ENCODE peak calls at places on chromosomes 4 and X, in five cellular contexts. One of them, this sample, is unnamed.

GRCh38 chr4:80268081-80268823 is 1.8 kb downstream of the FGF5 start:
- DNase-seq in activated naive CD4-positive, alpha-beta T cell treated with anti-CD3 and anti-CD28 coated beads, Interleukin-2, amount 50 U/mL, for 16 hours: no peak
- DNase-seq in M059J: no peak
- DNase-seq in pancreas: no peak
- DNase-seq in naive thymus-derived CD4-positive, alpha-beta T cell: no peak
- DNase-seq in this sample: no peak

GRCh38 chrX:115560211-115560977 is 580 bp upstream of the PLS3 start:
- DNase-seq in M059J: peak; percentile 92
- DNase-seq in naive thymus-derived CD4-positive, alpha-beta T cell: no peak
- DNase-seq in pancreas: peak; percentile 18
- DNase-seq in activated naive CD4-positive, alpha-beta T cell treated with anti-CD3 and anti-CD28 coated beads, Interleukin-2, amount 50 U/mL, for 16 hours: no peak
- DNase-seq in this sample: no peak

GRCh38 chr4:158729716-158730559 is 6.7 kb upstream of the PPID start:
- DNase-seq in M059J: peak; percentile 66
- DNase-seq in naive thymus-derived CD4-positive, alpha-beta T cell: peak; percentile 26
- DNase-seq in pancreas: peak; percentile 73
- DNase-seq in activated naive CD4-positive, alpha-beta T cell treated with anti-CD3 and anti-CD28 coated beads, Interleukin-2, amount 50 U/mL, for 16 hours: peak; percentile 40
- DNase-seq in this sample: no peak

GRCh38 chr4:41301137-41301536 is 44.4 kb downstream of the UCHL1 start:
- DNase-seq in pancreas: no peak
- DNase-seq in M059J: no peak
- DNase-seq in naive thymus-derived CD4-positive, alpha-beta T cell: no peak
- DNase-seq in activated naive CD4-positive, alpha-beta T cell treated with anti-CD3 and anti-CD28 coated beads, Interleukin-2, amount 50 U/mL, for 16 hours: no peak
- DNase-seq in this sample: no peak

GRCh38 chr4:115113382-115114106 is at the start of gene NDST4:
- DNase-seq in pancreas: no peak
- DNase-seq in naive thymus-derived CD4-positive, alpha-beta T cell: no peak
- DNase-seq in M059J: peak; percentile 13
- DNase-seq in activated naive CD4-positive, alpha-beta T cell treated with anti-CD3 and anti-CD28 coated beads, Interleukin-2, amount 50 U/mL, for 16 hours: no peak
- DNase-seq in this sample: no peak

GRCh38 chr4:5460106-5460801 is 248.1 kb downstream of the EVC2 start:
- DNase-seq in M059J: no peak
- DNase-seq in naive thymus-derived CD4-positive, alpha-beta T cell: no peak
- DNase-seq in activated naive CD4-positive, alpha-beta T cell treated with anti-CD3 and anti-CD28 coated beads, Interleukin-2, amount 50 U/mL, for 16 hours: no peak
- DNase-seq in pancreas: peak; percentile 25
- DNase-seq in this sample: no peak

GRCh38 chrX:77167993-77168392 is 279.2 kb upstream of the FGF16 start:
- DNase-seq in activated naive CD4-positive, alpha-beta T cell treated with anti-CD3 and anti-CD28 coated beads, Interleukin-2, amount 50 U/mL, for 16 hours: no peak
- DNase-seq in M059J: peak; percentile 1
- DNase-seq in pancreas: no peak
- DNase-seq in naive thymus-derived CD4-positive, alpha-beta T cell: no peak
- DNase-seq in this sample: no peak

GRCh38 chr4:67723949-67724348 is 23.0 kb upstream of the UBA6 start:
- DNase-seq in naive thymus-derived CD4-positive, alpha-beta T cell: no peak
- DNase-seq in pancreas: no peak
- DNase-seq in activated naive CD4-positive, alpha-beta T cell treated with anti-CD3 and anti-CD28 coated beads, Interleukin-2, amount 50 U/mL, for 16 hours: no peak
- DNase-seq in M059J: peak; percentile 14
- DNase-seq in this sample: no peak

GRCh38 chrX:80021611-80022010 is 7.1 kb downstream of the TBX22 start:
- DNase-seq in pancreas: no peak
- DNase-seq in M059J: no peak
- DNase-seq in activated naive CD4-positive, alpha-beta T cell treated with anti-CD3 and anti-CD28 coated beads, Interleukin-2, amount 50 U/mL, for 16 hours: no peak
- DNase-seq in naive thymus-derived CD4-positive, alpha-beta T cell: no peak
- DNase-seq in this sample: no peak

GRCh38 chr4:71366776-71367175 is 28.0 kb downstream of the SLC4A4 start:
- DNase-seq in pancreas: no peak
- DNase-seq in M059J: no peak
- DNase-seq in activated naive CD4-positive, alpha-beta T cell treated with anti-CD3 and anti-CD28 coated beads, Interleukin-2, amount 50 U/mL, for 16 hours: no peak
- DNase-seq in naive thymus-derived CD4-positive, alpha-beta T cell: no peak
- DNase-seq in this sample: no peak

GRCh38 chr4:144868309-144868708 is 222.4 kb downstream of the HHIP start:
- DNase-seq in activated naive CD4-positive, alpha-beta T cell treated with anti-CD3 and anti-CD28 coated beads, Interleukin-2, amount 50 U/mL, for 16 hours: no peak
- DNase-seq in naive thymus-derived CD4-positive, alpha-beta T cell: no peak
- DNase-seq in pancreas: no peak
- DNase-seq in M059J: no peak
- DNase-seq in this sample: no peak

GRCh38 chrX:47723689-47724088 is 64.7 kb upstream of the UXT start:
- DNase-seq in activated naive CD4-positive, alpha-beta T cell treated with anti-CD3 and anti-CD28 coated beads, Interleukin-2, amount 50 U/mL, for 16 hours: no peak
- DNase-seq in naive thymus-derived CD4-positive, alpha-beta T cell: no peak
- DNase-seq in M059J: no peak
- DNase-seq in pancreas: no peak
- DNase-seq in this sample: peak; percentile 9

GRCh38 chr4:27836505-27836904 is 975.9 kb downstream of the STIM2 start:
- DNase-seq in pancreas: no peak
- DNase-seq in activated naive CD4-positive, alpha-beta T cell treated with anti-CD3 and anti-CD28 coated beads, Interleukin-2, amount 50 U/mL, for 16 hours: no peak
- DNase-seq in M059J: peak; percentile 4
- DNase-seq in naive thymus-derived CD4-positive, alpha-beta T cell: no peak
- DNase-seq in this sample: no peak

GRCh38 chr4:152780267-152780811 is 585 bp downstream of the ARFIP1 start:
- DNase-seq in activated naive CD4-positive, alpha-beta T cell treated with anti-CD3 and anti-CD28 coated beads, Interleukin-2, amount 50 U/mL, for 16 hours: no peak
- DNase-seq in M059J: peak; percentile 39
- DNase-seq in naive thymus-derived CD4-positive, alpha-beta T cell: no peak
- DNase-seq in pancreas: no peak
- DNase-seq in this sample: no peak

GRCh38 chrX:107935664-107936433 is 46.3 kb downstream of the TEX13B start:
- DNase-seq in naive thymus-derived CD4-positive, alpha-beta T cell: no peak
- DNase-seq in activated naive CD4-positive, alpha-beta T cell treated with anti-CD3 and anti-CD28 coated beads, Interleukin-2, amount 50 U/mL, for 16 hours: no peak
- DNase-seq in M059J: peak; percentile 11
- DNase-seq in pancreas: peak; percentile 18
- DNase-seq in this sample: no peak

GRCh38 chrX:134460861-134461218 is 875 bp downstream of the HPRT1 start:
- DNase-seq in naive thymus-derived CD4-positive, alpha-beta T cell: no peak
- DNase-seq in M059J: peak; percentile 46
- DNase-seq in pancreas: no peak
- DNase-seq in activated naive CD4-positive, alpha-beta T cell treated with anti-CD3 and anti-CD28 coated beads, Interleukin-2, amount 50 U/mL, for 16 hours: no peak
- DNase-seq in this sample: no peak

GRCh38 chr4:142840516-142841123 is 5.5 kb downstream of the INPP4B start:
- DNase-seq in activated naive CD4-positive, alpha-beta T cell treated with anti-CD3 and anti-CD28 coated beads, Interleukin-2, amount 50 U/mL, for 16 hours: no peak
- DNase-seq in pancreas: no peak
- DNase-seq in M059J: peak; percentile 41
- DNase-seq in naive thymus-derived CD4-positive, alpha-beta T cell: no peak
- DNase-seq in this sample: no peak

GRCh38 chrX:108020631-108021030 is 24.2 kb upstream of the VSIG1 start:
- DNase-seq in activated naive CD4-positive, alpha-beta T cell treated with anti-CD3 and anti-CD28 coated beads, Interleukin-2, amount 50 U/mL, for 16 hours: no peak
- DNase-seq in pancreas: no peak
- DNase-seq in naive thymus-derived CD4-positive, alpha-beta T cell: no peak
- DNase-seq in M059J: peak; percentile 24
- DNase-seq in this sample: no peak